ENCODE peak calls at places on chromosomes 7 and 10, in four cellular contexts. V is endothelial cell of umbilical vein, T is right lobe of liver, Z is breast epithelium. B is an unnamed sample.

GRCh38 chr7:51300762-51301674 is 15.6 kb downstream of the COBL start:
- DNase-seq in V (no peak), T (no peak), Z (no peak), B (no peak)

GRCh38 chr10:18545626-18546025 is 105.8 kb downstream of the NSUN6 start:
- DNase-seq in V (no peak), T (no peak), Z (no peak), B (no peak)

GRCh38 chr10:120460191-120460590 is 3.2 kb downstream of the PLPP4 start:
- DNase-seq in V (no peak), T (no peak), Z (no peak), B (no peak)

GRCh38 chr7:27920281-27920946 is 180.5 kb downstream of the TAX1BP1 start:
- DNase-seq in V (no peak), T (no peak), Z (no peak), B (no peak)

GRCh38 chr10:43436291-43437140 is at the start of gene ZNF487:
- DNase-seq in V (peak; percentile 90), T (peak; percentile 93), Z (peak; percentile 88), B (peak; percentile 98)

GRCh38 chr7:132654150-132654549 is 77.9 kb upstream of the PLXNA4 start:
- DNase-seq in V (no peak), T (no peak), Z (no peak), B (no peak)

GRCh38 chr10:90111671-90112070 is 410.3 kb downstream of the KIF20B start:
- DNase-seq in V (no peak), T (no peak), Z (no peak), B (no peak)

GRCh38 chr10:69241575-69241974 is 21.4 kb downstream of the HKDC1 start:
- DNase-seq in V (no peak), T (no peak), Z (no peak), B (no peak)

GRCh38 chr7:25316366-25316765 is 88.1 kb upstream of the NPVF start:
- DNase-seq in V (no peak), T (no peak), Z (no peak), B (no peak)

GRCh38 chr7:8434290-8435002 is 1.0 kb downstream of the NXPH1 start:
- DNase-seq in V (no peak), T (no peak), Z (no peak), B (peak; percentile 57)

GRCh38 chr7:12670759-12671545 is 16.5 kb upstream of the ARL4A start:
- DNase-seq in V (no peak), T (no peak), Z (no peak), B (no peak)

GRCh38 chr10:110410329-110411046 is 87.2 kb upstream of the DUSP5 start:
- DNase-seq in V (peak; percentile 89), T (no peak), Z (peak; percentile 75), B (peak; percentile 72)

GRCh38 chr7:94562525-94562924 is 52.9 kb downstream of the CASD1 start:
- DNase-seq in V (peak; percentile 60), T (no peak), Z (no peak), B (no peak)

GRCh38 chr7:111390000-111390399 is 172.3 kb downstream of the IMMP2L start:
- DNase-seq in V (no peak), T (no peak), Z (no peak), B (no peak)

GRCh38 chr7:29035044-29035740 is 77.1 kb upstream of the TRIL start:
- DNase-seq in V (peak; percentile 91), T (no peak), Z (no peak), B (no peak)

GRCh38 chr10:31030216-31030615 is 1.4 kb downstream of the ZNF438 start:
- DNase-seq in V (peak; percentile 84), T (no peak), Z (no peak), B (no peak)

GRCh38 chr7:18820981-18821380 is 296.5 kb downstream of the TWIST1 start:
- DNase-seq in V (no peak), T (no peak), Z (no peak), B (no peak)

GRCh38 chr10:46539596-46540411 is 16.7 kb downstream of the GPRIN2 start:
- DNase-seq in V (peak; percentile 46), T (peak; percentile 45), Z (no peak), B (peak; percentile 13)

GRCh38 chr10:10872706-10873276 is 144.9 kb upstream of the CELF2 start:
- DNase-seq in V (no peak), T (no peak), Z (no peak), B (no peak)

GRCh38 chr10:21022821-21023220 is 125.7 kb upstream of the NEBL start:
- DNase-seq in V (no peak), T (no peak), Z (no peak), B (no peak)

GRCh38 chr10:64626856-64627255 is 1105.7 kb downstream of the REEP3 start:
- DNase-seq in V (no peak), T (no peak), Z (no peak), B (no peak)

GRCh38 chr7:2078899-2079298 is 153.8 kb downstream of the MAD1L1 start:
- DNase-seq in V (no peak), T (no peak), Z (no peak), B (no peak)

GRCh38 chr10:51073461-51074237 is 638 bp upstream of the PRKG1 start:
- DNase-seq in V (no peak), T (no peak), Z (peak; percentile 48), B (peak; percentile 72)

GRCh38 chr7:27053153-27053552 is 42.6 kb downstream of the HOXA1 start:
- DNase-seq in V (no peak), T (no peak), Z (no peak), B (no peak)

GRCh38 chr7:130490888-130491771 is 755 bp upstream of the MEST start:
- DNase-seq in V (peak; percentile 62), T (peak; percentile 53), Z (no peak), B (no peak)

GRCh38 chr7:55575733-55576132 is 3.4 kb upstream of the VOPP1 start:
- DNase-seq in V (no peak), T (no peak), Z (no peak), B (no peak)

GRCh38 chr10:6669269-6669859 is 89.3 kb upstream of the PRKCQ start:
- DNase-seq in V (peak; percentile 75), T (no peak), Z (no peak), B (no peak)

GRCh38 chr10:50605280-50606270 is 18.2 kb downstream of the SGMS1 start:
- DNase-seq in V (peak; percentile 84), T (peak; percentile 55), Z (peak; percentile 66), B (peak; percentile 59)

GRCh38 chr7:47945261-47946015 is 2.8 kb downstream of the PKD1L1 start:
- DNase-seq in V (peak; percentile 83), T (peak; percentile 76), Z (peak; percentile 56), B (no peak)

GRCh38 chr7:98196706-98197605 is 14.3 kb upstream of the BHLHA15 start:
- DNase-seq in V (no peak), T (no peak), Z (no peak), B (no peak)

GRCh38 chr10:73168486-73168844 is 546 bp downstream of the FAM149B1 start:
- DNase-seq in V (no peak), T (no peak), Z (no peak), B (no peak)

GRCh38 chr7:98617051-98617959 is at the start of gene NPTX2:
- DNase-seq in V (no peak), T (no peak), Z (no peak), B (peak; percentile 79)

GRCh38 chr7:12941512-12941911 is 254.1 kb downstream of the ARL4A start:
- DNase-seq in V (no peak), T (no peak), Z (no peak), B (no peak)

GRCh38 chr7:145718129-145718528 is 398.5 kb upstream of the CNTNAP2 start:
- DNase-seq in V (no peak), T (no peak), Z (no peak), B (no peak)

GRCh38 chr7:100688593-100688860 is 5.5 kb downstream of the GIGYF1 start:
- DNase-seq in V (no peak), T (no peak), Z (no peak), B (no peak)
- H3K36me3 ChIP-seq in V (peaks cover 47% of the 10 kb centered on the region), T (peaks cover 13% of the 10 kb centered on the region), Z (peaks cover 19% of the 10 kb centered on the region), B (peaks cover 58% of the 10 kb centered on the region)

DNA sequence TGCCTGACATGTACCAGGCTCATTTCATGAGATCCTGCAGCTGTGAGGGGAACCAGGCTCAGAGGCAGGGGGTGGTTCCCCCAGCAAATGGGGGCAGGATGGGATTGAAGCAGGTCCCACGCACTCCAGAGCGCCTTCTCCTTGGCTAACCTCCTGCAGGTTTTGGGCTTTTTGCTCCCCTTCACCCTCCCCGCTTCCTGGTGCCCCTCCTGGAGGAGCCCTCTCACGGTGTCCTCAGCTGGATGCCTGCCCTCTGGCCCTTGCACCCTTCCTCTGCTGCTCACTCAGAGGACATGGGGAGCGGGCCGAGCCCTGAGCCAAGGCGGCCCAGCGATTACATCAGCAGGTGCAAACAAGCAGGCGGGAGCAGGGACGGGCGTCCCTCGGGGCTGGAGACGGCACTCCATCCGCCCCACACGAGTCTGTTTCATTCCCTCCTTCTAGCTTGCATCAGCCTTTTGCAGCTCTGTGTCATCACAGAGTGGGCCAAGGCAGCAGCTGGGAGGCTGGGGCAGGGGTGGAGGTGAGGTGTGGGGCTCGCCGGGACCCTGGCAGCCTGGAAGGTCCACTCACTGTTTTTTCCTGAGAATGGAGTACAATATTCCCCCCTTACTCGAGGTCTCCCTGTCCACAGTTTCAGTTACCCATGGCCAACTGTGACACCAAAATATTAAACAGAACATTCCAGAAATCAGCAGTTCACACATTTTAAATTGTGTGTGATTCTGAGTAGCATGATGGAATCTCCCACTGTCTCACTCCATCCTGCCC is 52.7 kb upstream of the SLC29A3 start:
- DNase-seq in V (no peak), T (peak; percentile 60), Z (no peak), B (peak; percentile 80)
- H3K27ac ChIP-seq in V (no peak overlapping the region), T (no peak overlapping the region), Z (no peak overlapping the region), B (no peak overlapping the region)

DNA sequence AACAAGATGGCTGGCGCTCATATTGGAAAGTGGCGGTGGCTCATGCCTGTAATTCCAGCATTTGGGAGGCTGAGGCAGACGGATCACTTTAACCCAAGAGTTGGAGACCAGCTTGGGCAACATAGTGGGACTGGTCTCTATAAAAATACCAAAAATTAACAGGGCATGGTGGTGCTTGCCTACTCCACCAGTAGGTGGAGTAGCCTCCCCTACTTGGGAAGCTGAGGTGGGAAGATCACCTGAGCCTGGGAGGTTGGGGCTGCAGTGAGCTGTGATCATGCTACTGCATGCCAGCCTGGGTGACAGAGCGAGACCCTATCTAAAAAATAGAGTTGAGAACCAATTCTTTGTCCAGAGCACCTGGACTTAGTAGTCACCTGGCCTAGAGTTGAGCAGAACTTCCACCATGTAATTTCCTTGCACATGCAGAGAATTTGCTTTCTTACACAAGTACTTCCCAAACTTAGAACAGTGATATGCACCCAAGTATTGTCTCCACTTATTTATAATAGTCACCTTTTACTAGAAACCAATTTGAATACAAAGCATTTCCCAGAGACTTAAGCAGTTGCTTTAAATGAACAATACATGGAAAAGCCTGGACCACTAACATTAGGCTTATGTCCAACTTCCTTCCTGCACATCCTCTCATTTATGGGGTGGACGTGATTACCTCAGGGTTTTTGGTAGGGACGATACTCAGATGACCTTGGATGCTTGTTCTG is 15.9 kb downstream of the LAMB4 start:
- DNase-seq in V (peak; percentile 65), T (no peak), Z (no peak), B (no peak)
- TF ChIP-seq CTCF in V (peak; percentile 29), T (peak; percentile 6), Z (no peak), B (no peak)

DNA sequence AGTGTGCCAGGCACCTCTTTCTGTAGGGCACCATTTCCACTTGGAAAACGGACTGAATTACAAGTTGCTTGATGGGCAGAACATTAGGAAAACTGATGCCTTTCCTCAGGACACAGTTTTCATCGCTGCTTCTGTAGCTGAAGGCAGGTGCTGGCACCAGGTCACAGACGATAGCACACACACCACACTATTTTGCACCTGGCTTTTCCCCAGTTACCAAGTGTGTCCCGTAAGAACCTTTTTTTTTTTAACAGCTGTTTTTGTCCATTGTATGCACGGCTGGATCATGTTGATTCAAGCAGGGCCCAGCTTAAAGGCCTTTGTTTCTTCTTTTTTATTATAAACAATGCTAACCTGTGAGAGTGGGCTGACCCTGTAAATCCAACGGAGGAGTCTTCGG is 1.3 kb upstream of the GET4 start:
- DNase-seq in V (no peak), T (no peak), Z (no peak), B (no peak)
- H3K36me3 ChIP-seq in V (peaks cover 9% of the 10 kb centered on the region), T (no peaks in the 10 kb centered on the region), Z (no peaks in the 10 kb centered on the region), B (peaks cover 38% of the 10 kb centered on the region)

B was measured in left lung.